ENCODE peak calls at places on chromosomes 16 and 17, in seven cellular contexts. I is HS-5, B is mesendoderm, V is PC-3, Z is iris pigment epithelial cell, G is activated T-cell treated with anti-CD3 and anti-CD28 coated beads for 1 hour, H is NCI-H1048. Q is an unnamed sample.
A peak's percentile ranks its signal among the peaks of the same experiment; 100 is the strongest.

GRCh38 chr17:17681744-17682292 is 560 bp downstream of the RAI1 start:
- DNase-seq in I (no peak), B (no peak), V (peak; percentile 33), Z (peak; percentile 46), G (peak; percentile 30), H (no peak), Q (peak; percentile 24)

GRCh38 chr16:35150805-35151312 is 1691.4 kb downstream of the TP53TG3F start:
- DNase-seq in I (no peak), B (no peak), V (no peak), Z (no peak), G (no peak), H (no peak), Q (no peak)

GRCh38 chr16:991759-992158 is 10.2 kb downstream of the SOX8 start:
- DNase-seq in I (no peak), B (no peak), V (no peak), Z (no peak), G (no peak), H (no peak), Q (no peak)

GRCh38 chr17:13306310-13306962 is 288.6 kb upstream of the ELAC2 start:
- DNase-seq in I (peak; percentile 74), B (peak; percentile 91), V (peak; percentile 86), Z (peak; percentile 94), G (no peak), H (peak; percentile 61), Q (no peak)

GRCh38 chr16:10569629-10570028 is 10.8 kb downstream of the EMP2 start:
- DNase-seq in I (no peak), B (no peak), V (no peak), Z (no peak), G (no peak), H (no peak), Q (no peak)

GRCh38 chr17:9684955-9685621 is 39.8 kb downstream of the USP43 start:
- DNase-seq in I (no peak), B (no peak), V (peak; percentile 69), Z (peak; percentile 34), G (no peak), H (no peak), Q (no peak)

GRCh38 chr17:35540589-35541404 is 3.3 kb upstream of the SLFN12L start:
- DNase-seq in I (no peak), B (no peak), V (peak; percentile 6), Z (peak; percentile 83), G (peak; percentile 27), H (no peak), Q (peak; percentile 19)

GRCh38 chr17:58333396-58334207 is 5.0 kb upstream of the TSPOAP1 start:
- DNase-seq in I (no peak), B (no peak), V (no peak), Z (no peak), G (no peak), H (no peak), Q (peak; percentile 28)

GRCh38 chr17:69722518-69722917 is 308.0 kb downstream of the MAP2K6 start:
- DNase-seq in I (no peak), B (no peak), V (peak; percentile 49), Z (no peak), G (no peak), H (no peak), Q (no peak)

GRCh38 chr17:81221842-81222619 is 734 bp downstream of the CEP131 start:
- DNase-seq in I (no peak), B (no peak), V (no peak), Z (no peak), G (no peak), H (no peak), Q (no peak)

GRCh38 chr17:59311051-59311468 is 20.4 kb upstream of the YPEL2 start:
- DNase-seq in I (peak; percentile 43), B (peak; percentile 70), V (peak; percentile 88), Z (peak; percentile 36), G (no peak), H (peak; percentile 18), Q (peak; percentile 58)

GRCh38 chr16:57485091-57485915 is 990 bp downstream of the DOK4 start:
- DNase-seq in I (no peak), B (no peak), V (no peak), Z (no peak), G (no peak), H (no peak), Q (no peak)

Q was measured in memory B cell.